ENCODE peak calls at places on chromosome 13, in nine cellular contexts. R, U, W, P, D, G, N, C and M are unnamed samples.

GRCh38 chr13:113562085-113562749 is 22.3 kb upstream of the TFDP1 start:
- ATAC-seq in U (peak; percentile 86), P (peak; percentile 58), N (peak; percentile 47), W (peak; percentile 65), R (peak; percentile 92), C (peak; percentile 89), G (peak; percentile 81), D (peak; percentile 92), M (peak; percentile 93)

GRCh38 chr13:71454509-71454908 is 412.5 kb downstream of the DACH1 start:
- ATAC-seq in G (no peak), W (no peak), C (no peak), R (no peak), D (no peak), N (no peak), P (no peak), U (no peak), M (no peak)

GRCh38 chr13:112098699-112099098 is 31.8 kb downstream of the SOX1 start:
- ATAC-seq in U (no peak), G (no peak), W (no peak), R (no peak), N (no peak), D (no peak), P (no peak), C (no peak), M (no peak)

GRCh38 chr13:28181413-28181812 is 43.1 kb downstream of the PAN3 start:
- ATAC-seq in U (no peak), R (no peak), D (no peak), C (no peak), G (peak; percentile 44), N (no peak), W (no peak), P (peak; percentile 52), M (no peak)

GRCh38 chr13:32413284-32413683 is 14.6 kb downstream of the N4BP2L1 start:
- ATAC-seq in C (no peak), R (no peak), U (no peak), G (no peak), D (no peak), W (no peak), N (no peak), P (no peak), M (no peak)

GRCh38 chr13:97441414-97441813 is 7.4 kb downstream of the RAP2A start:
- ATAC-seq in P (no peak), N (no peak), U (no peak), G (no peak), C (no peak), R (no peak), D (no peak), W (no peak), M (no peak)

GRCh38 chr13:61901946-61902541 is 486.4 kb upstream of the PCDH20 start:
- ATAC-seq in P (no peak), W (no peak), N (no peak), G (no peak), C (no peak), D (no peak), R (no peak), U (no peak), M (no peak)

GRCh38 chr13:45434556-45435371 is 16.6 kb upstream of the SLC25A30 start:
- ATAC-seq in U (no peak), D (no peak), R (no peak), G (no peak), W (no peak), N (no peak), P (no peak), C (no peak), M (no peak)

GRCh38 chr13:113125506-113126264 is 3.1 kb downstream of the F10 start:
- ATAC-seq in N (no peak), C (no peak), P (no peak), U (no peak), W (no peak), D (no peak), R (no peak), G (no peak), M (no peak)

GRCh38 chr13:51697181-51697580 is 106.8 kb downstream of the DHRS12 start:
- ATAC-seq in C (no peak), R (no peak), G (no peak), U (no peak), P (no peak), N (no peak), D (no peak), W (no peak), M (no peak)

GRCh38 chr13:114065926-114066774 is 66.3 kb downstream of the RASA3 start:
- ATAC-seq in N (no peak), R (no peak), D (no peak), P (peak; percentile 3), C (no peak), G (peak; percentile 8), U (no peak), W (peak; percentile 47), M (no peak)

GRCh38 chr13:113034451-113035208 is 65.6 kb downstream of the MCF2L start:
- ATAC-seq in R (no peak), D (peak; percentile 93), U (peak; percentile 93), P (no peak), G (peak; percentile 81), C (peak; percentile 92), N (peak; percentile 84), W (no peak), M (peak; percentile 77)

GRCh38 chr13:79405501-79405830 is 589 bp downstream of the RBM26 start:
- ATAC-seq in N (no peak), C (peak; percentile 2), D (peak; percentile 27), U (no peak), W (no peak), G (peak; percentile 70), R (peak; percentile 25), P (peak; percentile 47), M (peak; percentile 70)

GRCh38 chr13:21542563-21542962 is 61.4 kb downstream of the MICU2 start:
- ATAC-seq in G (no peak), D (no peak), C (no peak), P (no peak), W (no peak), R (no peak), U (no peak), N (no peak), M (no peak)

GRCh38 chr13:21458457-21458815 is 667 bp downstream of the ZDHHC20 start:
- ATAC-seq in D (peak; percentile 57), U (peak; percentile 70), P (peak; percentile 44), R (peak; percentile 47), N (no peak), W (peak; percentile 16), C (peak; percentile 53), G (peak; percentile 63), M (peak; percentile 50)

GRCh38 chr13:79522583-79522982 is 41.6 kb downstream of the NDFIP2 start:
- ATAC-seq in C (no peak), D (no peak), G (no peak), R (peak; percentile 89), P (peak; percentile 93), N (no peak), U (peak; percentile 42), W (no peak), M (no peak)

GRCh38 chr13:112634102-112634501 is 46.1 kb upstream of the TUBGCP3 start:
- ATAC-seq in N (no peak), W (no peak), D (no peak), C (no peak), U (no peak), P (no peak), R (no peak), G (no peak), M (no peak)

GRCh38 chr13:113880651-113881611 is 17.1 kb upstream of the GAS6 start:
- ATAC-seq in W (no peak), R (no peak), D (no peak), C (peak; percentile 29), N (no peak), P (no peak), G (peak; percentile 9), U (no peak), M (peak; percentile 22)

GRCh38 chr13:39516140-39516539 is 86.9 kb downstream of the LHFPL6 start:
- ATAC-seq in N (no peak), P (no peak), W (no peak), C (peak; percentile 86), G (no peak), U (peak; percentile 15), R (no peak), D (no peak), M (peak; percentile 98)

GRCh38 chr13:44249439-44249838 is 124.2 kb upstream of the SERP2 start:
- ATAC-seq in G (no peak), C (peak; percentile 88), U (peak; percentile 45), R (no peak), P (no peak), D (no peak), N (peak; percentile 81), W (no peak), M (peak; percentile 66)

GRCh38 chr13:43009506-43009905 is 13.9 kb upstream of the DNAJC15 start:
- ATAC-seq in W (no peak), G (no peak), R (no peak), P (no peak), C (no peak), U (no peak), N (no peak), D (no peak), M (no peak)

GRCh38 chr13:113651511-113652403 is 6.2 kb downstream of the ATP4B start:
- ATAC-seq in W (no peak), C (no peak), G (no peak), P (no peak), D (no peak), R (no peak), N (no peak), U (no peak), M (no peak)

GRCh38 chr13:76972430-76972829 is 19.5 kb upstream of the CLN5 start:
- ATAC-seq in N (no peak), U (peak; percentile 44), G (no peak), D (peak; percentile 48), C (no peak), P (no peak), R (no peak), W (no peak), M (no peak)

GRCh38 chr13:97600438-97601080 is 166.6 kb downstream of the RAP2A start:
- ATAC-seq in R (no peak), D (no peak), P (no peak), G (no peak), W (no peak), U (peak; percentile 66), C (no peak), N (no peak), M (peak; percentile 66)